ENCODE peak calls at places on chromosomes 4 and X, in five cellular contexts. One of them, this sample, is unnamed.
A peak's percentile ranks its signal among the peaks of the same experiment; 100 is the strongest.

GRCh38 chrX:17638731-17639130 is 98.6 kb upstream of the SCML1 start:
- DNase-seq in upper lobe of right lung: no peak
- DNase-seq in K562: no peak
- DNase-seq in tibial nerve: no peak
- DNase-seq in transverse colon: no peak
- DNase-seq in this sample: no peak

GRCh38 chrX:8971116-8971515 is 62.8 kb downstream of the FAM9B start:
- DNase-seq in transverse colon: no peak
- DNase-seq in tibial nerve: no peak
- DNase-seq in K562: no peak
- DNase-seq in upper lobe of right lung: no peak
- DNase-seq in this sample: no peak

GRCh38 chr4:30790123-30790522 is 70.0 kb downstream of the PCDH7 start:
- DNase-seq in transverse colon: no peak
- DNase-seq in K562: no peak
- DNase-seq in upper lobe of right lung: no peak
- DNase-seq in tibial nerve: no peak
- DNase-seq in this sample: no peak

GRCh38 chr4:132123870-132124623 is 1025.0 kb upstream of the PCDH10 start:
- DNase-seq in tibial nerve: no peak
- DNase-seq in K562: no peak
- DNase-seq in transverse colon: no peak
- DNase-seq in upper lobe of right lung: no peak
- DNase-seq in this sample: peak; percentile 25

GRCh38 chrX:133926809-133927208 is 58.6 kb downstream of the GPC3 start:
- DNase-seq in tibial nerve: no peak
- DNase-seq in K562: no peak
- DNase-seq in upper lobe of right lung: no peak
- DNase-seq in transverse colon: no peak
- DNase-seq in this sample: no peak

GRCh38 chr4:26321326-26322276 is 787 bp downstream of the RBPJ start:
- DNase-seq in upper lobe of right lung: peak; percentile 73
- DNase-seq in K562: no peak
- DNase-seq in tibial nerve: no peak
- DNase-seq in transverse colon: peak; percentile 37
- DNase-seq in this sample: no peak

GRCh38 chr4:41380758-41381157 is 124.0 kb downstream of the UCHL1 start:
- DNase-seq in transverse colon: no peak
- DNase-seq in tibial nerve: no peak
- DNase-seq in K562: no peak
- DNase-seq in upper lobe of right lung: no peak
- DNase-seq in this sample: no peak

GRCh38 chr4:36439556-36439955 is 158.1 kb downstream of the DTHD1 start:
- DNase-seq in K562: no peak
- DNase-seq in tibial nerve: no peak
- DNase-seq in upper lobe of right lung: no peak
- DNase-seq in transverse colon: no peak
- DNase-seq in this sample: no peak

DNA sequence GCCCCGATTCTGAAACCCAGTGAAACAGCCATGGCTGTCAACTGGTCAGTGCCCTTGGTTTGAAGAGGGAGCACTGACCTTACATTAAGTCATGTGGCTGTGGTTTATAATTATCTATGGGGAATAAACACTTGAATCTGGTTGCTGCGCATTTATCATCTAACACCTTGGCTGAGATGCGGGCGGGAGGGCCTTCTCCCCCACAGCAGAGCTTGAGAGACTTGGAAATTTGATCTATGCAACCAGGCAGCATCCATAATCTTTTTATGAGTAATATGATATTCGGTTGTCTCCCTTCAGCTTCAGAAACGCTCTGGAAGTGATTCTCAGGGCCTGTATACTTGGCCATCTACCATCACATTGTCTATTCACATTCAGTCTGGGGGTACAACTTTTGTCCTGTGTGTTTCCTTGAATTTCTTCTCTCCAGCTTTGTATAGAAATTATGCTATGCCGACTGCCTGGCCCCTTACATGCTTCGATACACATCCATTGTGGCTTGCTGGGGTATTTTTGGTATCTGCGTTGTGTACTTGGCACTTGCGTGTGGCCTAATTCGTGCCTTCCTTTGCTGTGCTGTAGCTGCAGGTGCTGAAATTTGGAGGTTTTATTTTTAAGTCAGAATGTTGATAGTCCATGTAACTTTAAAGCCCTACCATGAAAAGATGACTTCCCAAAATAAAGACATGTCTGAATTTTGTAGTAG is 321.6 kb downstream of the ARHGAP10 start:
- DNase-seq in transverse colon: no peak
- DNase-seq in upper lobe of right lung: no peak
- DNase-seq in K562: no peak
- DNase-seq in tibial nerve: no peak
- DNase-seq in this sample: no peak
- H3K4me1 ChIP-seq in transverse colon: no peaks in the 10 kb centered on the region
- H3K4me1 ChIP-seq in upper lobe of right lung: peaks cover 7% of the 10 kb centered on the region
- H3K4me1 ChIP-seq in K562: no peaks in the 10 kb centered on the region
- H3K4me1 ChIP-seq in tibial nerve: peaks cover 35% of the 10 kb centered on the region
- H3K4me1 ChIP-seq in this sample: no peaks in the 10 kb centered on the region

DNA sequence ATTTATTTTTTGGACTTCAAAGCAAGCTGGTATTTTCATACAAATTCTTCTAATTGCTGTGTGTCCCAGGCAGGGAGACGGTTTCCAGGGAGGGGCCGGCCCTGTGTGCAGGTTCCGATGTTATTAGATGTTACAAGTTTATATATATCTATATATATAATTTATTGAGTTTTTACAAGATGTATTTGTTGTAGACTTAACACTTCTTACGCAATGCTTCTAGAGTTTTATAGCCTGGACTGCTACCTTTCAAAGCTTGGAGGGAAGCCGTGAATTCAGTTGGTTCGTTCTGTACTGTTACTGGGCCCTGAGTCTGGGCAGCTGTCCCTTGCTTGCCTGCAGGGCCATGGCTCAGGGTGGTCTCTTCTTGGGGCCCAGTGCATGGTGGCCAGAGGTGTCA is 15.3 kb downstream of the FGFR3 start:
- DNase-seq in tibial nerve: no peak
- DNase-seq in K562: no peak
- DNase-seq in transverse colon: no peak
- DNase-seq in upper lobe of right lung: no peak
- DNase-seq in this sample: no peak
- H3K4me1 ChIP-seq in tibial nerve: no peaks in the 10 kb centered on the region
- H3K4me1 ChIP-seq in K562: peaks cover 53% of the 10 kb centered on the region
- H3K4me1 ChIP-seq in transverse colon: no peaks in the 10 kb centered on the region
- H3K4me1 ChIP-seq in upper lobe of right lung: peaks cover 5% of the 10 kb centered on the region
- H3K4me1 ChIP-seq in this sample: no peaks in the 10 kb centered on the region

DNA sequence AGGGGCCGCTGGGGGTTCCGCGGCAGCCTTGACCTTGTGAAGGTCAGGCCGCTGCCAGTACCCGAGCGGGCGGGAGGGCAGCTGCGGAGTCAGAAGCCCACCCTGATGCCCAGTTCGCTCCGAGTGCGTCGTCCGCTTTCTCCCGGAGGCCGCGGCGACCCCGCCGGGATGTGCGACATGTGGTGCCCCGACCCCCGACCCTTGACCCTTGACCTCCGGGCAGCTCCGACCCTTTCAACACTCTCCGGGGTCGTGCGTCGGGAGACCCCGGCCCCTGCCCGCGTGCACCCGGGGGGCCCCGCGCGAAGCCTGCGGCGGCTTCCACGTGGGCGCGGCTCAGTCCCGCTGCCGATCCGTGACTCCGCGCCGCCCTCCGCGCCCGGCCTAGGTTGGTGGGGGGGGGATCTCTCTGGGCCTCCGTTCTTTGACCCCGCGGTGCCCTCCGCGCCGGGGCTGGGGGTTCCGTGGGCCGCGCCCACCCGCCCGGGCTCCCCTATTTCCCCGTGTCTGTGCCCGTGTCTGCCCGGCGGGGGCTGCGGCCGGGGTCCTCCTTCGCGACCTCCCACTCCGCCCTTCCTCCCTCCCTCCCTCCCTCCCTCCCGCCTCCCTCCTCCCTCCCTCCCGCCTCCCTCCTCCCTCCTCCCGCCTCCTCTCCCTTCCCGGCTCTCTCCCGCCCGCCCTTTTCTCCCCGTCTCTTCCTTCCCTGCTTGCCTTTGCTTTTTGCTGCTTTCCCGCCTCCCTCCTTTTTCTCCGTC is 640 bp upstream of the SLC25A6 start:
- DNase-seq in tibial nerve: peak; percentile 68
- DNase-seq in K562: peak; percentile 50
- DNase-seq in upper lobe of right lung: peak; percentile 86
- DNase-seq in transverse colon: peak; percentile 78
- DNase-seq in this sample: peak; percentile 65
- H3K4me1 ChIP-seq in tibial nerve: peaks cover 62% of the 10 kb centered on the region
- H3K4me1 ChIP-seq in K562: peaks cover 46% of the 10 kb centered on the region
- H3K4me1 ChIP-seq in upper lobe of right lung: peaks cover 38% of the 10 kb centered on the region
- H3K4me1 ChIP-seq in transverse colon: peaks cover 10% of the 10 kb centered on the region
- H3K4me1 ChIP-seq in this sample: peaks cover 55% of the 10 kb centered on the region

DNA sequence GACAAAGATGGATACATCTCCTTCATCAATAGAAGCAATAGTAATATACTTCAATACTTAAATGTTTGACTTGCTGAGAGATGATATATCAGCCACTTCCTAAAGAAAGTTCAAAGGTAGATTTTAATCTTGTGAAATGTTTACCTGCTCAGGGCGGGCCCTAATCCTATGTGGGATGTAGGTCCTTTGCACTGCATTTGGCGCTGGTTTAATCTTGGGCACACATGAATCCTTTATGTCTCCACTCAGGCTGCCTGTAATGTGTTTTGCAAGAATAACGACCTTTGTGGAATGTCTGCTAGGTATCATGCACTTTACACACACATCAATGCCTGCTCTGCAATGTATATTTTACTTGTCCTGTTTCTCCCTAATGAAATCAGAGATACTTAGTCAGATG is 368.7 kb downstream of the GBA3 start:
- DNase-seq in transverse colon: peak; percentile 45
- DNase-seq in K562: no peak
- DNase-seq in tibial nerve: no peak
- DNase-seq in upper lobe of right lung: no peak
- DNase-seq in this sample: no peak
- H3K4me1 ChIP-seq in transverse colon: no peaks in the 10 kb centered on the region
- H3K4me1 ChIP-seq in K562: no peaks in the 10 kb centered on the region
- H3K4me1 ChIP-seq in tibial nerve: no peaks in the 10 kb centered on the region
- H3K4me1 ChIP-seq in upper lobe of right lung: no peaks in the 10 kb centered on the region
- H3K4me1 ChIP-seq in this sample: no peaks in the 10 kb centered on the region

DNA sequence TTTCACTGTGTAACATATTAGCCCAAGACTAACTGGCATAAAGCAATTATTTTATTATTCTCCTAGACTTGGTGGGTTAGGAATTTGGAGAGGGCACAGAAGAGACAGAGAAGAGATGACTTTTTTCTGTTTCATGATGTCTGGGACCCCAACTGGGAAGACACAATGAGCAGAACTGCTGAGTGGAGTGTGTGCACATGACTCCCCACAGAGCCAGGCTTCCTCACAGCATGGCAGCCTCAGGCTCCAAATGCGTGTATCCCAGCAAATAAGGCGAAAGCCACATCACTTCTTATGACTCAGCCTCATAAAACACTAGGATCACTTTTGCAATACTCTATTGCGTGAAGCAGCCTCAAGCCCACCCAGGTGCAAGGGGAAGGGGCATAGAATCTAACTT is 68.4 kb downstream of the MFAP3L start:
- DNase-seq in tibial nerve: no peak
- DNase-seq in transverse colon: no peak
- DNase-seq in upper lobe of right lung: no peak
- DNase-seq in K562: no peak
- DNase-seq in this sample: no peak
- H3K4me1 ChIP-seq in tibial nerve: peaks cover 8% of the 10 kb centered on the region
- H3K4me1 ChIP-seq in transverse colon: no peaks in the 10 kb centered on the region
- H3K4me1 ChIP-seq in upper lobe of right lung: no peaks in the 10 kb centered on the region
- H3K4me1 ChIP-seq in K562: no peaks in the 10 kb centered on the region
- H3K4me1 ChIP-seq in this sample: no peaks in the 10 kb centered on the region

GRCh38 chr4:87019898-87020297 is 85.1 kb downstream of the AFF1 start:
- DNase-seq in K562: no peak
- DNase-seq in upper lobe of right lung: no peak
- DNase-seq in tibial nerve: no peak
- DNase-seq in transverse colon: no peak
- DNase-seq in this sample: no peak
- H3K4me1 ChIP-seq in K562: peaks cover 33% of the 10 kb centered on the region
- H3K4me1 ChIP-seq in upper lobe of right lung: peaks cover 63% of the 10 kb centered on the region
- H3K4me1 ChIP-seq in tibial nerve: peaks cover 85% of the 10 kb centered on the region
- H3K4me1 ChIP-seq in transverse colon: peaks cover 24% of the 10 kb centered on the region
- H3K4me1 ChIP-seq in this sample: peaks cover 86% of the 10 kb centered on the region

GRCh38 chrX:2693526-2694002 is 2.5 kb downstream of the CD99 start:
- DNase-seq in K562: no peak
- DNase-seq in transverse colon: no peak
- DNase-seq in tibial nerve: no peak
- DNase-seq in upper lobe of right lung: no peak
- DNase-seq in this sample: no peak
- H3K4me1 ChIP-seq in K562: peaks cover 28% of the 10 kb centered on the region
- H3K4me1 ChIP-seq in transverse colon: peaks cover 9% of the 10 kb centered on the region
- H3K4me1 ChIP-seq in tibial nerve: peaks cover 69% of the 10 kb centered on the region
- H3K4me1 ChIP-seq in upper lobe of right lung: peaks cover 59% of the 10 kb centered on the region
- H3K4me1 ChIP-seq in this sample: peaks cover 73% of the 10 kb centered on the region

GRCh38 chr4:119044919-119045318 is 90.7 kb upstream of the MYOZ2 start:
- DNase-seq in tibial nerve: no peak
- DNase-seq in transverse colon: no peak
- DNase-seq in K562: no peak
- DNase-seq in upper lobe of right lung: no peak
- DNase-seq in this sample: no peak
- H3K4me1 ChIP-seq in tibial nerve: peaks cover 68% of the 10 kb centered on the region
- H3K4me1 ChIP-seq in transverse colon: peaks cover 19% of the 10 kb centered on the region
- H3K4me1 ChIP-seq in K562: no peaks in the 10 kb centered on the region
- H3K4me1 ChIP-seq in upper lobe of right lung: peaks cover 31% of the 10 kb centered on the region
- H3K4me1 ChIP-seq in this sample: peaks cover 29% of the 10 kb centered on the region

DNA sequence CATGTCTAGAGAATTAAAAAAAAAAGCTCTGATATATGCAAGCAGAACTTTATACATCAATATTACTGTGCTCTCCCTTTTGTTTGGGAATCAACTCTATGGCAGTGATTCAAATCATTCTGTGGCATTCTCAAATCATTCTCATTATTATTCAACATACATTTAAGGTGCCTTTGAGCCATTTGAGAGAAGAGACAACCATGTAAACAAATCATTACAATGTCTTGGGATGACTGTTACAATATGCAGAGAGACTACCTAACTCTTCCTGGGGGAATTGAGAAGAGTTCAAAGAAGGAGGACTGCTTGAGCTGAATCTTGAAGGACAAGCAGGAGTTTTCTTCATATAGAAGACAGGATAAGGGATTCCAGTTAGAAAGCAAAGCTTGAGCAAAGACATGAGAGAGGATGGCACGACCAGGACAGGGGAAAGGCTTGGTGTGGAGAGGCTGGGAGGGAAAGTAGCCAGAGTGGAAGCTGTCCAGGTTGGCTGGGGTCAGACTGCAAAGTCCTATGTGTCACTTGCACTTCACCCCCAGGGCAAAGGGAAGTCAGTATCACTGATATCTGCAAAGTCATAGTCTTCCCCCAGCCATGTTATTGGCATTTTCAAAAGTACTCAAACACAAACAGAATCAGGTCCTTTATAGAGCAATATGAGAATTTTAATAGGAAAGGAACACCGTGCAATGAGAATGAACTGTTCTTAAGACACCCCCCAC is 9.0 kb downstream of the SEC24D start:
- DNase-seq in transverse colon: no peak
- DNase-seq in upper lobe of right lung: no peak
- DNase-seq in K562: no peak
- DNase-seq in tibial nerve: no peak
- DNase-seq in this sample: no peak
- H3K4me1 ChIP-seq in transverse colon: peaks cover 7% of the 10 kb centered on the region
- H3K4me1 ChIP-seq in upper lobe of right lung: peaks cover 14% of the 10 kb centered on the region
- H3K4me1 ChIP-seq in K562: no peaks in the 10 kb centered on the region
- H3K4me1 ChIP-seq in tibial nerve: peaks cover 74% of the 10 kb centered on the region
- H3K4me1 ChIP-seq in this sample: peaks cover 95% of the 10 kb centered on the region

This sample was measured in stomach.